ENCODE peak calls at places on chromosomes 11 and 22, in seven cellular contexts. One of them, this sample, is unnamed. For H3K4me1 and H3K9me3, the result is how much of the 10 kb centered on the place peaks cover.

GRCh38 chr11:76832365-76832764 is 28.4 kb upstream of the ACER3 start:
- DNase-seq in fibroblast of lung: no peak
- DNase-seq in GM23248: no peak
- DNase-seq in cardiac muscle cell: no peak
- DNase-seq in SK-N-SH: no peak
- DNase-seq in uterus: no peak
- DNase-seq in IMR-90: no peak
- DNase-seq in this sample: no peak

GRCh38 chr22:42680648-42681047 is 31.5 kb upstream of the CYB5R3 start:
- DNase-seq in fibroblast of lung: peak
- DNase-seq in GM23248: peak
- DNase-seq in cardiac muscle cell: no peak
- DNase-seq in SK-N-SH: no peak
- DNase-seq in uterus: peak
- DNase-seq in IMR-90: peak
- DNase-seq in this sample: no peak

GRCh38 chr11:126076641-126077040 is 14.0 kb upstream of the CDON start:
- DNase-seq in fibroblast of lung: no peak
- DNase-seq in GM23248: no peak
- DNase-seq in cardiac muscle cell: no peak
- DNase-seq in SK-N-SH: no peak
- DNase-seq in uterus: no peak
- DNase-seq in IMR-90: no peak
- DNase-seq in this sample: no peak

GRCh38 chr11:2562181-2562581 is 117.4 kb downstream of the KCNQ1 start:
- DNase-seq in fibroblast of lung: no peak
- DNase-seq in GM23248: no peak
- DNase-seq in cardiac muscle cell: no peak
- DNase-seq in SK-N-SH: no peak
- DNase-seq in uterus: no peak
- DNase-seq in IMR-90: no peak
- DNase-seq in this sample: peak

GRCh38 chr11:27722117-27722844 is 22.0 kb upstream of the BDNF start:
- DNase-seq in fibroblast of lung: peak
- DNase-seq in GM23248: peak
- DNase-seq in cardiac muscle cell: peak
- DNase-seq in SK-N-SH: peak
- DNase-seq in uterus: no peak
- DNase-seq in IMR-90: peak
- DNase-seq in this sample: peak

GRCh38 chr11:115433376-115433775 is 70.8 kb downstream of the CADM1 start:
- DNase-seq in fibroblast of lung: no peak
- DNase-seq in GM23248: no peak
- DNase-seq in cardiac muscle cell: no peak
- DNase-seq in SK-N-SH: no peak
- DNase-seq in uterus: no peak
- DNase-seq in IMR-90: no peak
- DNase-seq in this sample: no peak

GRCh38 chr11:113645593-113646349 is 60.3 kb downstream of the TMPRSS5 start:
- DNase-seq in fibroblast of lung: no peak
- DNase-seq in GM23248: no peak
- DNase-seq in cardiac muscle cell: no peak
- DNase-seq in SK-N-SH: no peak
- DNase-seq in uterus: no peak
- DNase-seq in IMR-90: no peak
- DNase-seq in this sample: no peak

GRCh38 chr11:118224512-118225180 is at the start of gene JAML:
- DNase-seq in fibroblast of lung: no peak
- DNase-seq in GM23248: no peak
- DNase-seq in cardiac muscle cell: no peak
- DNase-seq in SK-N-SH: no peak
- DNase-seq in uterus: no peak
- DNase-seq in IMR-90: no peak
- DNase-seq in this sample: no peak

GRCh38 chr11:73622920-73623593 is 23.3 kb upstream of the PLEKHB1 start:
- DNase-seq in fibroblast of lung: no peak
- DNase-seq in GM23248: peak
- DNase-seq in cardiac muscle cell: no peak
- DNase-seq in SK-N-SH: no peak
- DNase-seq in uterus: no peak
- DNase-seq in IMR-90: no peak
- DNase-seq in this sample: no peak

GRCh38 chr11:9565822-9566560 is 7.5 kb upstream of the WEE1 start:
- DNase-seq in fibroblast of lung: peak
- DNase-seq in GM23248: peak
- DNase-seq in cardiac muscle cell: peak
- DNase-seq in SK-N-SH: peak
- DNase-seq in uterus: peak
- DNase-seq in IMR-90: peak
- DNase-seq in this sample: peak

GRCh38 chr22:39496131-39496838 is 5.8 kb upstream of the MIEF1 start:
- DNase-seq in fibroblast of lung: peak
- DNase-seq in GM23248: peak
- DNase-seq in cardiac muscle cell: peak
- DNase-seq in SK-N-SH: peak
- DNase-seq in uterus: peak
- DNase-seq in IMR-90: peak
- DNase-seq in this sample: peak

GRCh38 chr11:117705866-117706265 is 91.2 kb downstream of the DSCAML1 start:
- DNase-seq in fibroblast of lung: no peak
- DNase-seq in GM23248: no peak
- DNase-seq in cardiac muscle cell: no peak
- DNase-seq in SK-N-SH: no peak
- DNase-seq in uterus: no peak
- DNase-seq in IMR-90: no peak
- DNase-seq in this sample: no peak

GRCh38 chr11:111305871-111306270 is 7.5 kb downstream of the POU2AF3 start:
- DNase-seq in fibroblast of lung: no peak
- DNase-seq in GM23248: no peak
- DNase-seq in cardiac muscle cell: no peak
- DNase-seq in SK-N-SH: no peak
- DNase-seq in uterus: no peak
- DNase-seq in IMR-90: no peak
- DNase-seq in this sample: no peak

GRCh38 chr11:111307472-111308108 is 9.2 kb downstream of the POU2AF3 start:
- DNase-seq in fibroblast of lung: no peak
- DNase-seq in GM23248: no peak
- DNase-seq in cardiac muscle cell: no peak
- DNase-seq in SK-N-SH: no peak
- DNase-seq in uterus: no peak
- DNase-seq in IMR-90: no peak
- DNase-seq in this sample: no peak

GRCh38 chr11:111306321-111306720 is 8.0 kb downstream of the POU2AF3 start:
- DNase-seq in fibroblast of lung: no peak
- DNase-seq in GM23248: no peak
- DNase-seq in cardiac muscle cell: no peak
- DNase-seq in SK-N-SH: no peak
- DNase-seq in uterus: no peak
- DNase-seq in IMR-90: no peak
- DNase-seq in this sample: no peak

GRCh38 chr11:111303476-111303875 is 5.1 kb downstream of the POU2AF3 start:
- DNase-seq in fibroblast of lung: no peak
- DNase-seq in GM23248: peak
- DNase-seq in cardiac muscle cell: no peak
- DNase-seq in SK-N-SH: no peak
- DNase-seq in uterus: no peak
- DNase-seq in IMR-90: no peak
- DNase-seq in this sample: no peak

DNA sequence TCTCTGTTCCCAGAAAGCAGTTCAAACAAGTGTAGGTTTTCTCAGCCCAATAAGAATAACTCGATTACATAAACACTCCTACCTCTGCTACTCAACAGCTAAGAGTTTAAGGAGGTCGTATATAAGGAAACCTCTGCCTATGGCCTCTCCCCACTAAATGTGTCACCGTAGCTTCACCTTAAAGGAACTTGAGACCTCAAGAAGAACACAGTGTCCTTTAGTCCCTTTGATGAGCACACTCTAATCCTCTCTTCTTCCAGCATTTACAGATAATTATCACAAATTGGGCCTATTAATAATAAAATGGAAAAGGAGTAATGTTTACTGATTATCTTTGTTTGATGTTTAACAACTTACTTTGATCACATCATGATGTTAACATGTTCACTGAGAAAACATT is 7.1 kb downstream of the POU2AF3 start:
- DNase-seq in fibroblast of lung: no peak
- DNase-seq in GM23248: no peak
- DNase-seq in cardiac muscle cell: no peak
- DNase-seq in SK-N-SH: no peak
- DNase-seq in uterus: no peak
- DNase-seq in IMR-90: no peak
- DNase-seq in this sample: no peak
- H3K4me1 ChIP-seq in fibroblast of lung: under half
- H3K4me1 ChIP-seq in GM23248: under half
- H3K4me1 ChIP-seq in cardiac muscle cell: under half
- H3K4me1 ChIP-seq in SK-N-SH: under half
- H3K4me1 ChIP-seq in uterus: under half
- H3K4me1 ChIP-seq in IMR-90: under half
- H3K4me1 ChIP-seq in this sample: under half

DNA sequence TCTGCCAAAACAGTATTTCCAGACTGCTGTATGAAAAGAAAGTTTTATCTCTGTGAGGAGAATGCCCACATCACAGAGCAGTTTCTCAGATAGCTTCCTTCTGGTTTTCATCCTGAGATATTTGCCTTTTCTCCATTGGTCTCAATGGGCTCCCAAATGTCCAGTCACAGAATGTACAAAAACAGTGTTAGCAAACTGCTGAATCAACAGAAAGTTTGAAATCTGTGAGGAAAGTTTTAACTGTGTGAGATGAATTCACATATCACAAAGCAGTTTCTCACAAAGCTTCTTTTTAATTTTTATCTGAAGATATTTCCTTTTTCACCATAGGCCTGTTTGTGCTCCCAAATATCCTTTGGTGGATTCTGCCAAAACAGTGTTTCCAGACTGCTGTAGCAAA is 207.2 kb upstream of the TRIM48 start:
- DNase-seq in fibroblast of lung: no peak
- DNase-seq in GM23248: no peak
- DNase-seq in cardiac muscle cell: no peak
- DNase-seq in SK-N-SH: no peak
- DNase-seq in uterus: no peak
- DNase-seq in IMR-90: no peak
- DNase-seq in this sample: no peak
- H3K9me3 ChIP-seq in fibroblast of lung: under half
- H3K9me3 ChIP-seq in GM23248: under half
- H3K9me3 ChIP-seq in cardiac muscle cell: under half
- H3K9me3 ChIP-seq in SK-N-SH: under half
- H3K9me3 ChIP-seq in uterus: under half
- H3K9me3 ChIP-seq in IMR-90: under half
- H3K9me3 ChIP-seq in this sample: under half

DNA sequence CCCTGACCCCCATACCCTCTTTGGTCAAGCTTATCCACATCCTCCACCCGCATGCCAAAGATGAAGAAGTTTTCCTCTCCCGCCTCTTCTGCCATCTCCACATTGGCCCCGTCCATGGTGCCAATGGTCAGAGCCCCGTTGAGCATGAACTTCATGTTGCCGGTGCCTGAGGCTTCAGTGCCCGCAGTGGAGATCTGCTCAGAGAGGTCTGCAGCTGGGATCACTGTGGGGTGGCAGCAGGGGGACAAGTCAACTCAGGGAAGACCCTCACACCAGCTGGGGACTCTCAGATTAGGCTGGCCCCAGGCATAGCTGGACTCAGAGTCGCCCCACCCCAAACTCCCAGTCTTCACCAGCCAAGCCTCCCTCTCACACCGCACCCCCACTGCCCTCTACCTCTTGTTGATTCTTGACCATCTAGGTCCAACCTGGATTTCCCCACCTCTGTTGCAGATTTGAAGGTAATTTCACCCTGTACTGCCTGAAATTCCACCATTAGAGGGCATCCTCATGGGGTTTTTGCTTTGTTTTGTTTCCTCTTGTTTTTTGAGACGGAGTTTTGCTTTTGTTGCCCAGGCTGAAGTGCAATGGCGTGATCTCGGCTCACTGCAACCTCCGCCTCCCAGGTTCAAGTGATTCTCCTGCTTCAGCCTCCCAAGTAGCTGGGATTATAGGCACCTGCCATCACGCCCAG is 6.6 kb upstream of the RASGRP2 start:
- DNase-seq in fibroblast of lung: no peak
- DNase-seq in GM23248: no peak
- DNase-seq in cardiac muscle cell: no peak
- DNase-seq in SK-N-SH: no peak
- DNase-seq in uterus: no peak
- DNase-seq in IMR-90: no peak
- DNase-seq in this sample: no peak
- H3K4me1 ChIP-seq in fibroblast of lung: under half
- H3K4me1 ChIP-seq in GM23248: under half
- H3K4me1 ChIP-seq in cardiac muscle cell: under half
- H3K4me1 ChIP-seq in SK-N-SH: under half
- H3K4me1 ChIP-seq in uterus: under half
- H3K4me1 ChIP-seq in IMR-90: under half
- H3K4me1 ChIP-seq in this sample: under half

DNA sequence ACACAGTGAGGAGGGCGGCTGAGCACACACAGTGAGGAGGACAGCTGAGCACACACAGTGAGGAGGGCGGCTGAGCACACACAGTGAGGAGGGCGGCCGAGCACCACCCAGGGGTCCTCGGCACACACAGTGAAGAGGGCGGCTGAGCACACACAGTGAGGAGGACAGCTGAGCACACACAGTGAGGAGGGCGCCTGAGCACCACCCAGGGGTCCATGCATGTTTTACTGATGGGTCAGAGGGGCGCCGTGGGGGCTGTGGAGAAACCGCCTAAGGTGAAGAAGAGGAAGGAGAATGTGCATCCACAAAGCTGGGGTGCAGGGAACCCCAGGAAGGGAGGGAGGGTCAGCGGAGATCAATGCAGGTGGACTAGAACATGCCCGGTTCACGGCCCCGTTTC is 461.8 kb downstream of the BRD1 start:
- DNase-seq in fibroblast of lung: no peak
- DNase-seq in GM23248: no peak
- DNase-seq in cardiac muscle cell: no peak
- DNase-seq in SK-N-SH: no peak
- DNase-seq in uterus: no peak
- DNase-seq in IMR-90: no peak
- DNase-seq in this sample: no peak
- H3K9me3 ChIP-seq in fibroblast of lung: under half
- H3K9me3 ChIP-seq in GM23248: under half
- H3K9me3 ChIP-seq in cardiac muscle cell: under half
- H3K9me3 ChIP-seq in SK-N-SH: under half
- H3K9me3 ChIP-seq in uterus: under half
- H3K9me3 ChIP-seq in IMR-90: half or more
- H3K9me3 ChIP-seq in this sample: under half

DNA sequence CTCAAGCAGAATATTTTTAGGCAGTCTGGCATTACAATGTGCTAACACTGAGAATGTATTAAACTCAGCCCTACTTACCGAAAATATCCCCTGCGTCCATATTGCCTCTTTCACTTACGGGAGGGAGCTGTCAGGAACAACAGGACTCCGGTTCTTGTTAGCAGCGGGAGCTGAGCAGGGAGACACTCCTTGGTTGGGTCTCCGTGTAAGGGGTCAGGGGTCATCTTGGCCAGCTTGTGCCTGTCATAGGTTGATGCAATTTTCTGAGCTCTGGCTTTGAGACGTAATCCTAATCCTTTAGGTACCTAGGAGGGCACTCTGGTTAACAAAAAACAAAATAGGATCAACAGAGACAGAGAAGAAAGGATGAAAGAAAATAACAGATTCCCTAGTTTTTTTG is 1477.2 kb downstream of the BRD1 start:
- DNase-seq in fibroblast of lung: no peak
- DNase-seq in GM23248: no peak
- DNase-seq in cardiac muscle cell: no peak
- DNase-seq in SK-N-SH: no peak
- DNase-seq in uterus: no peak
- DNase-seq in IMR-90: no peak
- DNase-seq in this sample: no peak
- H3K4me1 ChIP-seq in fibroblast of lung: under half
- H3K4me1 ChIP-seq in GM23248: under half
- H3K4me1 ChIP-seq in cardiac muscle cell: under half
- H3K4me1 ChIP-seq in SK-N-SH: under half
- H3K4me1 ChIP-seq in uterus: under half
- H3K4me1 ChIP-seq in IMR-90: under half
- H3K4me1 ChIP-seq in this sample: under half

GRCh38 chr11:106787454-106787853 is 230.8 kb downstream of the GUCY1A2 start:
- DNase-seq in fibroblast of lung: no peak
- DNase-seq in GM23248: no peak
- DNase-seq in cardiac muscle cell: no peak
- DNase-seq in SK-N-SH: no peak
- DNase-seq in uterus: no peak
- DNase-seq in IMR-90: no peak
- DNase-seq in this sample: no peak
- H3K9me3 ChIP-seq in fibroblast of lung: under half
- H3K9me3 ChIP-seq in GM23248: under half
- H3K9me3 ChIP-seq in cardiac muscle cell: under half
- H3K9me3 ChIP-seq in SK-N-SH: under half
- H3K9me3 ChIP-seq in uterus: under half
- H3K9me3 ChIP-seq in IMR-90: under half
- H3K9me3 ChIP-seq in this sample: under half

This sample was measured in BE2C.